ENCODE peak calls at places on chromosomes 7 and 10, in four cellular contexts. One of them, this sample, is unnamed.
A peak's percentile ranks its signal among the peaks of the same experiment; 100 is the strongest.

GRCh38 chr7:1758417-1758858 is 88.4 kb downstream of the ELFN1 start:
- DNase-seq in stimulated activated CD4-positive, alpha-beta T cell treated with anti-CD3 and anti-CD28 coated beads, TNF-alpha, amount 100 ng/mL, for 1 hour: no peak
- DNase-seq in CMK: no peak
- DNase-seq in OCI-M1: peak; percentile 17
- DNase-seq in this sample: peak; percentile 37

GRCh38 chr10:62050941-62051433 is 149.5 kb downstream of the ARID5B start:
- DNase-seq in stimulated activated CD4-positive, alpha-beta T cell treated with anti-CD3 and anti-CD28 coated beads, TNF-alpha, amount 100 ng/mL, for 1 hour: peak; percentile 48
- DNase-seq in CMK: no peak
- DNase-seq in OCI-M1: no peak
- DNase-seq in this sample: no peak

GRCh38 chr7:39252916-39253315 is 275.2 kb downstream of the POU6F2 start:
- DNase-seq in stimulated activated CD4-positive, alpha-beta T cell treated with anti-CD3 and anti-CD28 coated beads, TNF-alpha, amount 100 ng/mL, for 1 hour: no peak
- DNase-seq in CMK: no peak
- DNase-seq in OCI-M1: no peak
- DNase-seq in this sample: no peak

GRCh38 chr7:12322287-12322902 is 81.3 kb downstream of the VWDE start:
- DNase-seq in stimulated activated CD4-positive, alpha-beta T cell treated with anti-CD3 and anti-CD28 coated beads, TNF-alpha, amount 100 ng/mL, for 1 hour: no peak
- DNase-seq in CMK: no peak
- DNase-seq in OCI-M1: peak; percentile 37
- DNase-seq in this sample: no peak

GRCh38 chr10:25036381-25036780 is 20.0 kb downstream of the THNSL1 start:
- DNase-seq in stimulated activated CD4-positive, alpha-beta T cell treated with anti-CD3 and anti-CD28 coated beads, TNF-alpha, amount 100 ng/mL, for 1 hour: no peak
- DNase-seq in CMK: no peak
- DNase-seq in OCI-M1: no peak
- DNase-seq in this sample: no peak

GRCh38 chr7:72265071-72265470 is 147.1 kb downstream of the CALN1 start:
- DNase-seq in stimulated activated CD4-positive, alpha-beta T cell treated with anti-CD3 and anti-CD28 coated beads, TNF-alpha, amount 100 ng/mL, for 1 hour: no peak
- DNase-seq in CMK: no peak
- DNase-seq in OCI-M1: no peak
- DNase-seq in this sample: no peak

GRCh38 chr7:16657656-16658279 is 11.8 kb downstream of the BZW2 start:
- DNase-seq in stimulated activated CD4-positive, alpha-beta T cell treated with anti-CD3 and anti-CD28 coated beads, TNF-alpha, amount 100 ng/mL, for 1 hour: no peak
- DNase-seq in CMK: no peak
- DNase-seq in OCI-M1: peak; percentile 89
- DNase-seq in this sample: no peak

GRCh38 chr7:124649397-124650029 is 116.1 kb downstream of the GPR37 start:
- DNase-seq in stimulated activated CD4-positive, alpha-beta T cell treated with anti-CD3 and anti-CD28 coated beads, TNF-alpha, amount 100 ng/mL, for 1 hour: no peak
- DNase-seq in CMK: no peak
- DNase-seq in OCI-M1: peak; percentile 75
- DNase-seq in this sample: no peak

GRCh38 chr7:142481548-142481947 is 223.7 kb upstream of the PRSS58 start:
- DNase-seq in stimulated activated CD4-positive, alpha-beta T cell treated with anti-CD3 and anti-CD28 coated beads, TNF-alpha, amount 100 ng/mL, for 1 hour: no peak
- DNase-seq in CMK: no peak
- DNase-seq in OCI-M1: peak; percentile 4
- DNase-seq in this sample: no peak

GRCh38 chr10:476458-476780 is 213.0 kb downstream of the DIP2C start:
- DNase-seq in stimulated activated CD4-positive, alpha-beta T cell treated with anti-CD3 and anti-CD28 coated beads, TNF-alpha, amount 100 ng/mL, for 1 hour: no peak
- DNase-seq in CMK: no peak
- DNase-seq in OCI-M1: no peak
- DNase-seq in this sample: no peak

GRCh38 chr10:13056461-13057077 is 43.4 kb upstream of the OPTN start:
- DNase-seq in stimulated activated CD4-positive, alpha-beta T cell treated with anti-CD3 and anti-CD28 coated beads, TNF-alpha, amount 100 ng/mL, for 1 hour: no peak
- DNase-seq in CMK: no peak
- DNase-seq in OCI-M1: no peak
- DNase-seq in this sample: peak; percentile 10

GRCh38 chr7:3200504-3200903 is 100.5 kb upstream of the SDK1 start:
- DNase-seq in stimulated activated CD4-positive, alpha-beta T cell treated with anti-CD3 and anti-CD28 coated beads, TNF-alpha, amount 100 ng/mL, for 1 hour: no peak
- DNase-seq in CMK: no peak
- DNase-seq in OCI-M1: peak; percentile 0
- DNase-seq in this sample: no peak

GRCh38 chr10:89163265-89163995 is 43.7 kb downstream of the CH25H start:
- DNase-seq in stimulated activated CD4-positive, alpha-beta T cell treated with anti-CD3 and anti-CD28 coated beads, TNF-alpha, amount 100 ng/mL, for 1 hour: no peak
- DNase-seq in CMK: no peak
- DNase-seq in OCI-M1: no peak
- DNase-seq in this sample: no peak

This sample was measured in NCI-H345.